ENCODE peak calls at places on chromosomes 13 and 19, in four cellular contexts. E, Z, V and T are unnamed samples.

GRCh38 chr13:41137241-41137640 is 4.6 kb upstream of the KBTBD6 start:
- DNase-seq in V (no peak), E (no peak), Z (peak), T (no peak)

GRCh38 chr19:38304866-38305429 is 897 bp downstream of the C19orf33 start:
- DNase-seq in E (peak), Z (no peak), V (peak), T (no peak)

GRCh38 chr19:3343619-3344502 is 22.5 kb upstream of the NFIC start:
- DNase-seq in V (peak), E (peak), Z (peak), T (no peak)

GRCh38 chr13:78409172-78409571 is 194.2 kb downstream of the POU4F1 start:
- DNase-seq in V (no peak), E (no peak), Z (no peak), T (no peak)

GRCh38 chr13:36891752-36892151 is 28.3 kb downstream of the SMAD9 start:
- DNase-seq in E (no peak), Z (peak), V (no peak), T (no peak)

GRCh38 chr13:68851026-68851425 is 1256.6 kb upstream of the ATXN8OS start:
- DNase-seq in Z (no peak), V (no peak), E (no peak), T (no peak)

GRCh38 chr13:71867101-71867814 is at the start of gene DACH1:
- DNase-seq in V (no peak), E (no peak), Z (peak), T (no peak)

GRCh38 chr13:85798999-85799646 is at the start of gene SLITRK6:
- DNase-seq in V (no peak), E (peak), Z (peak), T (no peak)

GRCh38 chr19:19866599-19867248 is 1.0 kb downstream of the ZNF253 start:
- DNase-seq in E (no peak), Z (no peak), V (no peak), T (no peak)

GRCh38 chr19:18543814-18544475 is 572 bp upstream of the FKBP8 start:
- DNase-seq in V (no peak), Z (peak), E (peak), T (no peak)

GRCh38 chr19:7397687-7398086 is 49.0 kb downstream of the ARHGEF18 start:
- DNase-seq in V (no peak), E (no peak), Z (peak), T (no peak)

GRCh38 chr13:47117268-47117667 is 220.4 kb upstream of the HTR2A start:
- DNase-seq in E (no peak), Z (peak), V (no peak), T (no peak)

GRCh38 chr13:99345345-99345744 is 38.1 kb upstream of the GPR183 start:
- DNase-seq in Z (no peak), V (no peak), E (no peak), T (no peak)

GRCh38 chr19:31171936-31172335 is 177.3 kb downstream of the TSHZ3 start:
- DNase-seq in V (no peak), Z (no peak), E (no peak), T (peak)

GRCh38 chr13:114064516-114065140 is 67.8 kb downstream of the RASA3 start:
- DNase-seq in Z (peak), E (no peak), V (peak), T (no peak)

GRCh38 chr13:73872397-73872796 is 261.8 kb downstream of the KLF12 start:
- DNase-seq in E (no peak), Z (peak), V (no peak), T (no peak)

GRCh38 chr19:19816679-19817078 is 4.9 kb downstream of the ZNF506 start:
- DNase-seq in V (no peak), E (no peak), Z (no peak), T (no peak)

GRCh38 chr13:91247768-91248167 is 99.7 kb upstream of the MIR17HG start:
- DNase-seq in Z (no peak), E (no peak), V (no peak), T (no peak)

GRCh38 chr19:29216021-29216420 is 3.1 kb upstream of the UQCRFS1 start:
- DNase-seq in E (no peak), V (no peak), Z (no peak), T (no peak)

GRCh38 chr13:91722267-91722884 is 324.0 kb downstream of the GPC5 start:
- DNase-seq in E (no peak), Z (peak), V (no peak), T (no peak)

GRCh38 chr13:80458546-80458945 is 117.6 kb upstream of the SPRY2 start:
- DNase-seq in V (no peak), Z (no peak), E (no peak), T (no peak)

GRCh38 chr13:113273856-113274590 is 23.0 kb upstream of the LAMP1 start:
- DNase-seq in E (no peak), V (no peak), Z (peak), T (no peak)

GRCh38 chr19:54287456-54287855 is 6.5 kb upstream of the LILRB2 start:
- DNase-seq in V (no peak), Z (peak), E (no peak), T (no peak)

GRCh38 chr13:96444676-96445075 is 354.8 kb downstream of the HS6ST3 start:
- DNase-seq in V (no peak), Z (no peak), E (no peak), T (no peak)

GRCh38 chr13:85040176-85040660 is 759.0 kb downstream of the SLITRK6 start:
- DNase-seq in E (no peak), V (no peak), Z (no peak), T (no peak)

GRCh38 chr19:14529254-14530004 is at the start of gene TECR:
- DNase-seq in E (peak), Z (peak), V (peak), T (peak)
- TF ChIP-seq POLR2A in E (peak), Z (peak), V (peak), T (peak)

DNA sequence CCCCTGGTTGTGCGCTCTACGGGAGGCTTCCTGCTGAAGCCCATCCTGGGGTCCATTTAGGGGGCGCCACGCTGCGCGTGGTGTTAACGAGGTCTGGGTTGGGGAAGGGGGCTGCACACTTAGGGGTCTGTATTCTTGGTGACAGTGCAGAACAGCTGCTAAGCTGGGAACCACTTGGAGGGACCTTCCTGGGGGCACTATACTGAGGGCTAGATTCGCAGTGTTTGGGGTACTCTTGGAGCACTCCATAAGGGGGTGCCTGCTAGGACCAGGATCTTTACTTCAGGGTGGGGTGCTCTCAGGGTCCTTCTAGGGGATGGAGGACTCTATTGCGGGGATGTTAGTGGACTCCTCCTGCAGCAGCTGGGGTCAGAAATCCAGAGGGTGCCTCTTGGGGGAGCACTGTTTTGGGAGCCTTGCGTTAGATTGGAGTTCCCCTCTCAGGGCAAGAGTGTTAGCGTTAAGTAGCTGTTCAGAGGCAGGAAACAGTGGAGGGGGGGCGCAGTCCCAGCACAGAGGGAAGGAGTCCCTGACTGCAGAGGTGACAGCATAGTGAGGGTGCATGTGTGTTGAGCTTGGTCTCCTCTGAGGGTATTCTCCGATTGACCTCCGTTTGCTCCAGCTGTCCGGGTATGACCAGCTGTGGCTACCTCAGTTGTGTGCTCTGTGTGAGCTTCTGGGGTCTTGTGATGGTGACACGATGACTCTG is 1.1 kb downstream of the PDE4A start:
- DNase-seq in V (no peak), E (no peak), Z (no peak), T (no peak)
- TF ChIP-seq CTCF in V (peak), E (no peak), Z (no peak), T (no peak)

GRCh38 chr19:17348700-17349099 is 11.3 kb downstream of the GTPBP3 start:
- DNase-seq in V (no peak), E (peak), Z (peak), T (no peak)
- TF ChIP-seq POLR2A in V (no peak), E (no peak), Z (no peak), T (no peak)

GRCh38 chr13:52862358-52863206 is 14.1 kb upstream of the PCDH8 start:
- DNase-seq in V (no peak), E (peak), Z (no peak), T (no peak)
- TF ChIP-seq CTCF in V (peak), E (peak), Z (peak), T (no peak)

GRCh38 chr19:45495178-45495577 is 1.7 kb downstream of the RTN2 start:
- DNase-seq in Z (no peak), E (no peak), V (no peak), T (no peak)

GRCh38 chr19:45489216-45489855 is 7.5 kb downstream of the RTN2 start:
- DNase-seq in E (no peak), V (peak), Z (no peak), T (no peak)

GRCh38 chr19:45494261-45494916 is 2.5 kb downstream of the RTN2 start:
- DNase-seq in Z (no peak), E (no peak), V (peak), T (no peak)

GRCh38 chr19:45492137-45492626 is 4.7 kb downstream of the RTN2 start:
- DNase-seq in V (no peak), E (no peak), Z (no peak), T (no peak)

GRCh38 chr19:45492627-45493470 is 4.0 kb downstream of the RTN2 start:
- DNase-seq in V (peak), Z (peak), E (no peak), T (no peak)
- TF ChIP-seq POLR2A in V (no peak), Z (no peak), E (no peak), T (no peak)

DNA sequence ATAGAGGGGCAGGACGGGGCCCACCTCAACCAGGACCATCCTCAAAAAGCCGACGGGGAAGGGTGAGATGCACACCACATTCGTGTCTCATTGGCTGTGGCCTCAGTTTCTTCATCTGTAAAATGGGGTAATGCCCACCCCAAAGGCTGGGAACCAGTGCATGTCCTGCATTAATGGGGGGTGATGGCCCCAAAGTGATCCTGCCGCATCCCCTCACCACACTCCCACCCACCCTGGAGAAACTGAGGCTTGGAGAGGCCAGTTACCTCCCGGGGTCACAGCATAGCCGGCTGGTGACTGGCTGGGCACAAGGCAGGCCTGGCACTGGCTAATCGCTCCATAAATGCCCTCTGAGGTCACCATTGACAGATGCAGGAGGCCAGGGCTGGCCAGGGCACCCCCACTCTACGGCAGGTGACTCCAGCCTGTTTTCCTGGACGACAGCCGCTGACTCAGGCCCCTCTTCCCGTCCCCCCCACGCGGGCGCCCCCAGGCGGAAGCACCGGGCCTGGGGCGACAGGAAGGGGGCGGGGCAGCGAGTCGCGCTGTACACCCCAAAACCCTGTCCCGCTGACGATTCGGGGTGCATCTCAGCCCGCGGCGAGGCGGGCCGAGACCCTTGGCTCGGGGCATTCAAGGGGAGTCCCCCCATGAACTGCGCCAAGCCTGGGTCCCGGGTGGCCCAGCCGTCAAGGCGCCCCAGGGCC is 483 bp upstream of the MIDN start:
- DNase-seq in E (no peak), V (peak), Z (peak), T (no peak)
- TF ChIP-seq CTCF in E (peak), V (no peak), Z (peak), T (peak)

GRCh38 chr13:30745917-30746686 is 10.8 kb downstream of the ALOX5AP start:
- DNase-seq in Z (no peak), V (no peak), E (no peak), T (no peak)
- TF ChIP-seq POLR2A in Z (no peak), V (no peak), E (no peak), T (no peak)

DNA sequence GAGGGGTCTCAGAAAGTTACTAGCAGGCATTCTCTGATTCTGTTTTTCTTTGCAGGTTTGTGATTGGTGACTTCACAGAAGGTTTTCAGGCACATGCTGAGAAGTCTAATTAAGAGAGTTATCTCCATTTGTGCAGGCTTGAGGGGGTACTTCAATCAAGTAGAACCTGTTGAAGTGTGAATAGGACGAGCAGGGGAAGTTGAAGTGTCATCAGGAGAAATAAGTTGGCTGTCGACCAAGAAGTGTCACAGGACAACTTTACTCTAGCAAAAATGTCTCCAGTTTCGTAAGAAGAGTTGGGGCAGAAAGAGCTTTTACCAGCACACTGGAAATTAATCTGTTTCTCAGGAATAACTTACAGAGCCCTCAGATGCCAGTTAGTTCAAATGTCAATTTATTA is 576.5 kb upstream of the SLITRK5 start:
- DNase-seq in E (no peak), Z (no peak), V (no peak), T (no peak)
- TF ChIP-seq CTCF in E (no peak), Z (no peak), V (no peak), T (no peak)

GRCh38 chr19:48695743-48696352 is at the start of gene FUT2:
- DNase-seq in V (no peak), E (no peak), Z (no peak), T (no peak)
- TF ChIP-seq POLR2A in V (no peak), E (no peak), Z (no peak), T (no peak)

GRCh38 chr19:34837262-34837661 is 64.2 kb upstream of the ZNF599 start:
- DNase-seq in E (no peak), Z (no peak), V (no peak), T (no peak)

GRCh38 chr19:34835952-34836351 is 62.9 kb upstream of the ZNF599 start:
- DNase-seq in E (no peak), Z (no peak), V (no peak), T (no peak)

GRCh38 chr19:34838248-34838647 is 65.2 kb upstream of the ZNF599 start:
- DNase-seq in Z (no peak), V (no peak), E (peak), T (no peak)

GRCh38 chr19:34841780-34842179 is 68.8 kb upstream of the ZNF599 start:
- DNase-seq in Z (no peak), E (no peak), V (no peak), T (no peak)

DNA sequence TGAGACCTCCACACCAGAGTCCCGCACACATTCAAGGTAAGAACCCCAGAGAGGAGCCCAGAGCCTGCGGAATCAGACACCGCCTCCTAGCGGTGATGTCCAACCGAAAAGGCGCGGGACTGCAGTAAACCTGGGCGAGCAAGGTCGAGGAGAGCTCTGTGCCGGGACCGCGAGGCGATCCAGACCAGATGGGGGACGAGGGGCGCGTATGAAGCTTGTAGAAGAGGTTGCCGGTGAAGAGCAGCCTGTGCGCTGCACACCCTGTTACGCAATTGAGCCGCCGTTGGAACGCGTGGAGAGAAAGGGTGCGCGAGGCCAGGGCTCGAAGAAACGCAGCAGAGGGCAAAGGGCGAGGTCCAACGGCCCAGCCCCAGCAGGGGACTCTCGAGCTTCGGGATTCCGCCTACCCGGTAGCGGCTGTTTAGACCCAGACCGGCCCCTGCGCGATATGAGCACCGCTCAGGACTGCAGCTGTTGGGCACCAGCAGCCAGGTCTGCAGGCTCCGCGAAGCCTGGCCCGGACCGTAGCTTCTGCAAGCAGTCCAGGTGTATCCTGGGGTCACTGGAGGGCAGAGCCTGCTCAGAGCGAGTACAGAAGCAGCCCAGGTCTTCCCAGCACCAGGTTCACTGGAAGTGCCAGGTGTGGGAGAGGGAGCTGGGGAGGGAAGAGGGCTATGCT is 65.9 kb upstream of the ZNF599 start:
- DNase-seq in V (peak), E (no peak), Z (no peak), T (no peak)
- TF ChIP-seq CTCF in V (peak), E (peak), Z (no peak), T (peak)